ENCODE peak calls at places on chromosomes 13 and 19, in six cellular contexts. A is heart right ventricle, X is thoracic aorta, R is foreskin fibroblast, Y is H9, L is mesothelial cell of epicardium. B is an unnamed sample.
A peak's percentile ranks its signal among the peaks of the same experiment; 100 is the strongest.

GRCh38 chr19:32349724-32350475 is 4.5 kb downstream of the ZNF507 start:
- DNase-seq in Y (no peak), R (peak; percentile 17), A (no peak), X (no peak), L (no peak), B (no peak)

GRCh38 chr19:33758541-33759013 is 38.1 kb upstream of the KCTD15 start:
- DNase-seq in A (no peak), L (no peak), Y (no peak), R (no peak), X (no peak), B (peak; percentile 54)

GRCh38 chr13:109436055-109436622 is 350.2 kb downstream of the IRS2 start:
- DNase-seq in L (no peak), Y (no peak), A (no peak), R (no peak), X (no peak), B (no peak)

GRCh38 chr19:13579388-13580060 is 73.2 kb upstream of the CACNA1A start:
- DNase-seq in Y (no peak), R (no peak), X (no peak), A (no peak), L (no peak), B (no peak)

GRCh38 chr19:11580665-11581418 is 3.4 kb upstream of the ACP5 start:
- DNase-seq in R (peak; percentile 33), L (no peak), Y (no peak), X (no peak), A (no peak), B (no peak)

GRCh38 chr19:9917322-9917721 is 19.0 kb downstream of the OLFM2 start:
- DNase-seq in L (no peak), R (peak; percentile 76), A (peak; percentile 22), Y (peak; percentile 76), X (no peak), B (no peak)

GRCh38 chr19:2812414-2813234 is 7.0 kb upstream of the ZNF554 start:
- DNase-seq in L (no peak), X (no peak), A (no peak), R (no peak), Y (no peak), B (no peak)

GRCh38 chr13:94712812-94713555 is 639 bp upstream of the SOX21 start:
- DNase-seq in X (no peak), R (peak; percentile 82), Y (peak; percentile 64), A (no peak), L (no peak), B (peak; percentile 58)

GRCh38 chr13:95641291-95641811 is 3.2 kb downstream of the DZIP1 start:
- DNase-seq in Y (peak; percentile 66), R (peak; percentile 57), L (no peak), X (no peak), A (no peak), B (peak; percentile 26)

GRCh38 chr13:66162470-66162869 is 1067.7 kb downstream of the PCDH9 start:
- DNase-seq in R (no peak), Y (no peak), X (no peak), A (no peak), L (no peak), B (no peak)

GRCh38 chr19:12648088-12648487 is 18.5 kb downstream of the MAN2B1 start:
- DNase-seq in R (peak; percentile 39), X (no peak), A (no peak), L (no peak), Y (peak; percentile 76), B (no peak)

GRCh38 chr19:42023121-42023942 is 29.3 kb upstream of the ATP1A3 start:
- DNase-seq in Y (peak; percentile 76), L (no peak), X (no peak), A (no peak), R (peak; percentile 37), B (peak; percentile 59)

GRCh38 chr19:23475477-23475876 is 80.2 kb upstream of the ZNF91 start:
- DNase-seq in X (no peak), Y (no peak), R (no peak), A (no peak), L (no peak), B (no peak)

GRCh38 chr13:113876341-113877148 is 12.7 kb upstream of the GAS6 start:
- DNase-seq in A (no peak), R (no peak), L (no peak), X (no peak), Y (no peak), B (no peak)

GRCh38 chr13:20749377-20749776 is 24.4 kb downstream of the EEF1AKMT1 start:
- DNase-seq in A (no peak), R (no peak), L (no peak), Y (no peak), X (no peak), B (no peak)

GRCh38 chr19:5642204-5642603 is 19.3 kb downstream of the SAFB start:
- DNase-seq in R (no peak), Y (no peak), L (no peak), X (no peak), A (no peak), B (no peak)

GRCh38 chr19:4386038-4386782 is 14.1 kb downstream of the SH3GL1 start:
- DNase-seq in A (no peak), R (no peak), X (no peak), L (no peak), Y (no peak), B (no peak)

GRCh38 chr13:62524498-62524897 is 1108.8 kb upstream of the PCDH20 start:
- DNase-seq in A (no peak), Y (no peak), L (no peak), R (no peak), X (no peak), B (no peak)

GRCh38 chr19:16226184-16226591 is 28.5 kb downstream of the AP1M1 start:
- DNase-seq in X (no peak), Y (no peak), L (no peak), R (no peak), A (no peak), B (no peak)

GRCh38 chr19:16225279-16226183 is 27.8 kb downstream of the AP1M1 start:
- DNase-seq in X (no peak), A (no peak), R (no peak), Y (no peak), L (no peak), B (no peak)

GRCh38 chr19:16222806-16223205 is 25.1 kb downstream of the AP1M1 start:
- DNase-seq in A (no peak), R (peak; percentile 21), X (no peak), Y (no peak), L (no peak), B (no peak)

GRCh38 chr19:16223746-16224145 is 26.0 kb downstream of the AP1M1 start:
- DNase-seq in X (no peak), L (no peak), Y (no peak), A (no peak), R (no peak), B (no peak)

DNA sequence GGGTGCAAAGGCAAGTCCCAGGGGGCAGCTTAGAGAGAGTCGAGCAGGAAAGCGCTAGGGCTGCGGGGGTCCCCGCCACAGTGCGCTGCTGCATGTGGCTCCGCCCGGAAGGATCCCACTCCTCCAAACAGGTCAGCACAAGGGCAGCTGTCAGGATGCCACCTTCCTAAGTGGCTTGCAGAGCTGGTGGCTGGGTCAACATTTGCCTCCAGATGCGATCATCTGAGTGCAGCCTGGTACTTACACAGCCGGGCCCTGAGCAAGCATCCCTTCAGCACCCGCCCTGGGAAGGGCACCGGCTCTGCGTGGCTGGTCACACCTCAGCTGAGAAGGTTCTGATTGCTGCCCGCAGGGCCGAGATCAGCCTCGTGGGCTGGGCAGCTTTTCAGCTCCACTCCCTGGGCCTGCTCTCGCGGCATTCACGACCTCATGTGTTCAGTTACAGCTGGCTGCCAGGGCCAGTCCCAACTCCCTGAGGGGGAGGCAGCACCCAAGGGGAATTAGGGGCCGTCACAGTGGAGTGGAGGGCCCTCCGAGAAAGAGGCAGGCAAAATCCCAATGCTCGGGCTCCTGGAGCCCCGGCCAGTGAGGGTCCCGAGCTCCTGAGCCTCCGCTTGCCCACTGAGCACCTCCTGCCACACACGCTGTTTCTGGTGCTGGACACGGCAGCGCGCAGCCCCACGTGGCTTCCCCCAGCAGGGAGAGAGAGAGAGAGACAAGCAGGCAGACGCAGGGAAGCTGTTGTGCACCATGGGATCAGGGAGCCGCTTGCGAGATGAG is 26.7 kb downstream of the AP1M1 start:
- DNase-seq in R (no peak), Y (no peak), X (no peak), A (no peak), L (no peak), B (no peak)
- TF ChIP-seq CTCF in R (no peak), Y (no peak), X (no peak), A (no peak), L (no peak), B (no peak)

GRCh38 chr19:17725422-17726078 is 6.3 kb downstream of the MAP1S start:
- DNase-seq in L (no peak), X (no peak), Y (peak; percentile 72), R (no peak), A (no peak), B (peak; percentile 53)
- TF ChIP-seq CTCF in L (peak; percentile 47), X (no peak), Y (peak; percentile 74), R (peak; percentile 13), A (peak; percentile 17), B (peak; percentile 53)

GRCh38 chr19:16249826-16250434 is 52.2 kb downstream of the AP1M1 start:
- DNase-seq in A (no peak), L (no peak), Y (no peak), R (peak; percentile 63), X (no peak), B (no peak)
- TF ChIP-seq CTCF in A (no peak), L (no peak), Y (no peak), R (no peak), X (no peak), B (no peak)

GRCh38 chr13:19605161-19605955 is 28.1 kb upstream of the MPHOSPH8 start:
- DNase-seq in L (no peak), Y (no peak), X (no peak), R (no peak), A (no peak), B (no peak)

GRCh38 chr13:19606152-19606551 is 27.3 kb upstream of the MPHOSPH8 start:
- DNase-seq in R (peak; percentile 54), L (no peak), Y (no peak), X (no peak), A (no peak), B (no peak)

GRCh38 chr13:19597523-19597922 is 35.9 kb upstream of the MPHOSPH8 start:
- DNase-seq in R (peak; percentile 84), X (no peak), L (no peak), Y (no peak), A (no peak), B (no peak)

GRCh38 chr13:19604306-19604705 is 29.2 kb upstream of the MPHOSPH8 start:
- DNase-seq in L (no peak), Y (no peak), A (no peak), R (no peak), X (no peak), B (no peak)

DNA sequence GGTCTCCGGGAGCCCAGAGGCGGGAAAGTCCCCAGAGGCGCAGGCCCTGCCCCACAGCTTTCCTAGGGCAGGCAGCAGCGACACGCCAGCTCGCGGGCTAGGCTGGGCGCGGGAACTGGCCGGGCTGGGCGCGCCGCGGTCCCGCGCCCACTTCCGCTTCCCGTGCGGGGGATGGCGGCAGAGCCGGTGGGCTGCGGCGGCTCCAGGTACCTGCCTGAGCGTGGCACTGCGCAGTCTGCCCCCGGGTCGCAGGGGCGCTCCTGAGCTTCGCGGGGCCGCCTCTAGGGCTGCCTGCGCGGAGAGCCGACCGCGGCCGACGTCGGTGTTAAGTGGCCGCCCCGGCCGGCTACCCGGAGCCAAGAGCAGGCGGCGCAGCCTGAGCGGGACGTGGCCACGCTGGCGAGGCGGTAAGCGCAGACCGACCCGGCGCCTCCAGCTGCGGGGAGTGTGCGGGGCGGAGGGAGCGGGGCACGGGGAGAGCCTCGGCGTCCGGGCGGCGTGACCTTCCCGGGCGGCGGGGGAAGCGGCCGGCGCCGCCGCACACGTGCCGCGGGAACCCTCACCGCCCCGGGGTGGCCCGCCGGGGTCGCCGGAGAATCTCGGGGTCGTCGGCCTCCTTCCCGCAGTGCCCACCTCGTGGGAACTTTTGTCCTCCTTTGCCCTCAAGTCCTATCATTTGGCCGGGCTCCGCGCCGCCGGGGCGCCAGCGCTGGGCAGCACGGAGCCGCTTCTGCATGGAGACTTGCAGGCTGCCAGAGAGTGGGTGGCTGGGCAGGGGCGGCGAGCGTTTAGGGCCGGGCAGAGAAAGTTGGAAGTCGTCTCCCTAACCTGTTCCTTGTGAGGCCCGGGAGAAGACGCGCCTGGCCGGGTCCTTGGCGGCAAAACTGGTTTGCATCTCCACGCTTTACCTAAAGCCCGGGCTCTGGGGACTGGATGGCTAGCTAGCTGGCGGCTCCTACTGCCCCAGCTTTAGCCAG is 31.4 kb upstream of the MPHOSPH8 start:
- DNase-seq in A (no peak), L (peak; percentile 24), R (peak; percentile 72), Y (peak; percentile 64), X (no peak), B (peak; percentile 71)
- TF ChIP-seq CTCF in A (no peak), L (no peak), R (no peak), Y (peak; percentile 56), X (peak; percentile 21), B (no peak)

B was measured in glutamatergic neuron.